ENCODE peak calls at places on chromosome 7, in four cellular contexts. D, O, Q and T are unnamed samples.

GRCh38 chr7:8913687-8914086 is 480.3 kb downstream of the NXPH1 start:
- DNase-seq in O (no peak), D (no peak), Q (no peak), T (no peak)

GRCh38 chr7:93231264-93231663 is 902 bp upstream of the VPS50 start:
- DNase-seq in Q (no peak), O (no peak), D (no peak), T (peak)

GRCh38 chr7:141456298-141456697 is 94.9 kb upstream of the AGK start:
- DNase-seq in O (no peak), D (no peak), Q (no peak), T (no peak)

GRCh38 chr7:32958046-32959025 is 1.1 kb downstream of the FKBP9 start:
- DNase-seq in O (no peak), D (no peak), Q (no peak), T (no peak)

GRCh38 chr7:39709768-39710291 is 86.5 kb downstream of the RALA start:
- DNase-seq in D (no peak), O (no peak), Q (peak), T (no peak)

GRCh38 chr7:106283831-106284515 is 810 bp downstream of the NAMPT start:
- DNase-seq in O (no peak), D (peak), Q (no peak), T (peak)

GRCh38 chr7:31073486-31074383 is 21.6 kb downstream of the ADCYAP1R1 start:
- DNase-seq in O (no peak), D (no peak), Q (no peak), T (no peak)

GRCh38 chr7:41911792-41912191 is 208.9 kb upstream of the INHBA start:
- DNase-seq in O (no peak), D (no peak), Q (no peak), T (no peak)

GRCh38 chr7:123771846-123772245 is 23.0 kb upstream of the WASL start:
- DNase-seq in O (no peak), D (no peak), Q (no peak), T (no peak)

GRCh38 chr7:98186452-98187137 is 24.6 kb upstream of the BHLHA15 start:
- DNase-seq in Q (no peak), D (no peak), O (no peak), T (no peak)

DNA sequence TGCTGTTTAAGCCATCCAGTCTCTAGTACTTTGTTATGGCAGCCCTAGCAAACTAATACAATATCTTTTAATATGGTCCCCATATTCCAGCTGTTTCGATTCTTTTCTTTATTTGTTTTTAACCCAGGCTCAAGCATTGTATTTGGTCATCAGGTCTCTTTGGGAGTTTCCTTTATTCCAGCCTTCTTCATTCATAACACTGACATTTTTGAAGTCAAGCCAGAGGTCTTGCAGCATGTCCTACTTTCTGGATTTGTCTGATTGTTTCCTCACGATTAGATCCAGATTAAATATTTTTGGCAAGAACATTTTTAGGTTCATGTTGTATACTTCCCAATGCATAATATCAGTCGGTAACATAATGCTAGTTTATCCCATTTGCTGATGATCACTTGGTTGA is 11.8 kb downstream of the SLC25A13 start:
- DNase-seq in O (no peak), D (no peak), Q (no peak), T (no peak)
- TF ChIP-seq SPI1 in O (no peak), D (no peak), Q (no peak), T (no peak)

DNA sequence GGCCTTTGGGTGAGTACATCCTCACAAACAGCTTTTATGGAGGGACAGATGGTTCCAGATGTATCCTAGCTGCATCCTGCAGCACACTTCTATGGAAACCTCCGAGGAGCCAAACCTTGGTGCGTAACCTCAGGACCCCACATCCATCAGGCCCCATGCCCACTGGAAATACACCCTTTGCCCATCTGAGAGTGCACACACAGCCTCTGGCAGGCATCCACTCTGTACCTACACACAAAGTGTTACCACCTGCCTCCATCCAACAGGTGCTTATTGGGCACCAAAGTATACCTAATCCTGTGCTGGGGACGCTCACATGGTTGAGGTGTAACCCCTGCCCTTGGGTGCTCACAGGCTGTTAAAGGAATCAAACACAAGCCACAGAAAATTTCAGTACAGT is 117.9 kb downstream of the ADCY1 start:
- DNase-seq in D (no peak), O (no peak), Q (no peak), T (no peak)
- TF ChIP-seq SPI1 in D (no peak), O (no peak), Q (no peak), T (no peak)

GRCh38 chr7:143322646-143323343 is 6.9 kb downstream of the CLCN1 start:
- DNase-seq in D (no peak), Q (no peak), O (no peak), T (no peak)

GRCh38 chr7:143325215-143325614 is 9.3 kb downstream of the CLCN1 start:
- DNase-seq in D (no peak), O (no peak), Q (no peak), T (no peak)

GRCh38 chr7:143321734-143322133 is 5.8 kb downstream of the CLCN1 start:
- DNase-seq in D (no peak), Q (no peak), O (no peak), T (peak)

GRCh38 chr7:143321242-143321641 is 5.3 kb downstream of the CLCN1 start:
- DNase-seq in D (no peak), O (no peak), Q (no peak), T (no peak)

GRCh38 chr7:143323650-143324049 is 7.7 kb downstream of the CLCN1 start:
- DNase-seq in D (peak), Q (no peak), O (no peak), T (no peak)
- TF ChIP-seq SPI1 in D (peak), Q (peak), O (peak), T (no peak)

GRCh38 chr7:28725045-28725630 is 233.0 kb downstream of the TRIL start:
- DNase-seq in Q (no peak), D (no peak), O (no peak), T (no peak)
- TF ChIP-seq SPI1 in Q (no peak), D (no peak), O (no peak), T (no peak)

DNA sequence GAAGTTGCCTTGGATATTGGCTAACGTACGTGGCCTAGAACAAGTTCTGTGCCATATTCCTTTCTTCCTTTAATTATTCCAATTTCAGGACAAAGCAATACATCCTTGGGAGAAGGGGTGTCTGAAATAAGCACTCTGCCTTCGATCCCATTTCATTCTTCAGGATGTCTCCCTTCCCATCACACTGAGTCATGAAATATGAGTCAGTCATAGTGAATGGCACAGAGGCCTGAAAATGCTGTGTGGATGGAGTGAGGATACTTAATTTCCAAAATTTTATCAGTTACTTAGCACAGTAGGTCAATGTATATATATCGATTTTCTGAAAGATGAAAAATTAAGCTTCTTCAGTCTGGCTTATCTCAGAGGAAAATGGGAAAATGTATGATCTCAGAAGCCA is 19.5 kb downstream of the EVX1 start:
- DNase-seq in O (no peak), Q (no peak), D (no peak), T (no peak)
- TF ChIP-seq SPI1 in O (no peak), Q (no peak), D (no peak), T (no peak)